ENCODE peak calls at places on chromosome 3, in seven cellular contexts. M is right lobe of liver, S is K562, N is body of pancreas, Y is left lung, P is psoas muscle, F is RWPE2. D is an unnamed sample. For H3K9me3, the result is how much of the 10 kb centered on the place peaks cover.

GRCh38 chr3:56260262-56260661 is 208.0 kb downstream of the ERC2 start:
- ATAC-seq in F (no peak), N (no peak), S (no peak), M (no peak), P (no peak), Y (no peak), D (no peak)

GRCh38 chr3:59894425-59895146 is 844.8 kb upstream of the CFAP20DC start:
- ATAC-seq in M (no peak), N (no peak), P (no peak), S (no peak), Y (no peak), F (no peak), D (no peak)

GRCh38 chr3:50639055-50639494 is 22.1 kb downstream of the MAPKAPK3 start:
- ATAC-seq in F (peak), P (peak), S (no peak), Y (peak), N (no peak), M (no peak), D (no peak)

GRCh38 chr3:195208183-195208582 is 62.8 kb downstream of the XXYLT1 start:
- ATAC-seq in F (no peak), S (no peak), M (no peak), N (no peak), P (no peak), Y (no peak), D (no peak)

GRCh38 chr3:122299222-122299621 is 25.8 kb upstream of the CSTA start:
- ATAC-seq in F (no peak), N (no peak), Y (no peak), P (no peak), S (no peak), M (no peak), D (no peak)

GRCh38 chr3:185341616-185342457 is 21.1 kb upstream of the MAP3K13 start:
- ATAC-seq in P (no peak), M (no peak), Y (peak), N (no peak), F (peak), S (peak), D (no peak)

GRCh38 chr3:66019896-66020295 is 18.8 kb downstream of the MAGI1 start:
- ATAC-seq in S (no peak), M (no peak), P (no peak), F (no peak), N (peak), Y (no peak), D (no peak)

GRCh38 chr3:168977696-168978374 is 685.7 kb downstream of the MECOM start:
- ATAC-seq in M (no peak), Y (peak), S (no peak), N (no peak), F (no peak), P (no peak), D (peak)

GRCh38 chr3:53084310-53085001 is 38.6 kb upstream of the SFMBT1 start:
- ATAC-seq in P (peak), M (peak), F (peak), N (peak), S (peak), Y (no peak), D (no peak)

GRCh38 chr3:177106184-177106583 is 91.1 kb downstream of the TBL1XR1 start:
- ATAC-seq in Y (peak), N (no peak), F (no peak), M (no peak), S (no peak), P (no peak), D (no peak)

GRCh38 chr3:104273046-104273649 is 1093.6 kb upstream of the ALCAM start:
- ATAC-seq in M (peak), Y (peak), P (no peak), S (no peak), N (no peak), F (no peak), D (no peak)

GRCh38 chr3:151925419-151925818 is 52.0 kb downstream of the SUCNR1 start:
- ATAC-seq in S (peak), N (no peak), P (no peak), F (no peak), Y (no peak), M (no peak), D (no peak)

GRCh38 chr3:130950124-130950523 is 56.2 kb downstream of the ATP2C1 start:
- ATAC-seq in Y (no peak), N (no peak), M (no peak), F (no peak), S (no peak), P (no peak), D (no peak)

GRCh38 chr3:62186967-62187366 is 186.4 kb downstream of the FEZF2 start:
- ATAC-seq in S (peak), M (peak), P (peak), Y (peak), F (peak), N (no peak), D (peak)
- TF ChIP-seq CTCF in S (peak), M (peak), P (peak), Y (peak), F (peak), N (no peak), D (peak)

GRCh38 chr3:128850544-128850943 is 28.9 kb upstream of the ACAD9 start:
- ATAC-seq in F (no peak), N (no peak), Y (no peak), S (no peak), P (no peak), M (no peak), D (no peak)

GRCh38 chr3:128854382-128854939 is 25.0 kb upstream of the ACAD9 start:
- ATAC-seq in N (no peak), Y (peak), P (no peak), M (no peak), S (no peak), F (no peak), D (no peak)

GRCh38 chr3:128851601-128852000 is 27.8 kb upstream of the ACAD9 start:
- ATAC-seq in F (no peak), S (no peak), N (no peak), P (no peak), M (no peak), Y (no peak), D (no peak)

GRCh38 chr3:128855574-128855973 is 23.8 kb upstream of the ACAD9 start:
- ATAC-seq in N (no peak), S (no peak), P (peak), M (no peak), Y (no peak), F (no peak), D (no peak)

GRCh38 chr3:128853826-128854225 is 25.6 kb upstream of the ACAD9 start:
- ATAC-seq in F (no peak), Y (no peak), P (no peak), M (no peak), N (no peak), S (no peak), D (no peak)
- H3K9me3 ChIP-seq in F (under half), Y (under half), P (under half), M (under half), N (under half), S (under half), D (under half)

DNA sequence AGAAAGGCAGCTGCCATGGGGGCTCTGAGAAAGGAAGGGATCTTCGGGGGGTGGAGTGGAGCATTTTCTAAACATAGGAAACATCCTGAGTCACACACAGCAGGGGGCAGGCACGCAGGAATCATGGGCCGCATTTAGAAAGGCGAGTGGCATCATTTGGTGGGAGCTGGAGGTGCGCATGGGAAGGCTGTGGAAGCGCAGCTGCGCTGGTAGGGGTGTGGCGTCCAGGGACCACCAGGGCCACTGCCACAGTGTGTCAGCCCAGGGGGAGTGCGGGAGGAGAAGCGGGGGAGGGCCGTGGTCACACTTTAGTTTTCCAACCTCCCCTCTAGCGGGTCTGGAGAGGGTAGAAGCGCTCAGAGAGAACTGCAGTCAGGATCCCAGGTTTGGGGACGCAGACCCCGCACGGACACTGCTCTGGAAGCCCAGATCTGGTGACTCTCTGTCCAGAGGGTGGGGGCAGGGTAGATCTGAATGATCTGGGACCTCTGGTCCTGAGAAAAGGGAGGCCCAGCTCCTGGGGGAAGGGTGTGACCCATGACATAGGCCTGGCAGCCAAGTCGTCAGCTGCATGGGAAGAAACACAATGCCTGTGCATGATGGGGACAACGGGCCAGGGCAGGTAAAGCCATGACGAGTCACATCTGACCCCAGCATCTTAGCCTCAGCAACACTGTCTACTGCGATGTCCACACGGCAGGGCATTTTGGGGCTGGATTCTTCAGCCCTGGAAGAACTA is 88.0 kb upstream of the IQSEC1 start:
- ATAC-seq in S (peak), F (peak), Y (no peak), N (no peak), M (no peak), P (no peak), D (no peak)
- TF ChIP-seq CTCF in S (no peak), F (no peak), Y (no peak), N (no peak), M (no peak), P (no peak), D (no peak)

DNA sequence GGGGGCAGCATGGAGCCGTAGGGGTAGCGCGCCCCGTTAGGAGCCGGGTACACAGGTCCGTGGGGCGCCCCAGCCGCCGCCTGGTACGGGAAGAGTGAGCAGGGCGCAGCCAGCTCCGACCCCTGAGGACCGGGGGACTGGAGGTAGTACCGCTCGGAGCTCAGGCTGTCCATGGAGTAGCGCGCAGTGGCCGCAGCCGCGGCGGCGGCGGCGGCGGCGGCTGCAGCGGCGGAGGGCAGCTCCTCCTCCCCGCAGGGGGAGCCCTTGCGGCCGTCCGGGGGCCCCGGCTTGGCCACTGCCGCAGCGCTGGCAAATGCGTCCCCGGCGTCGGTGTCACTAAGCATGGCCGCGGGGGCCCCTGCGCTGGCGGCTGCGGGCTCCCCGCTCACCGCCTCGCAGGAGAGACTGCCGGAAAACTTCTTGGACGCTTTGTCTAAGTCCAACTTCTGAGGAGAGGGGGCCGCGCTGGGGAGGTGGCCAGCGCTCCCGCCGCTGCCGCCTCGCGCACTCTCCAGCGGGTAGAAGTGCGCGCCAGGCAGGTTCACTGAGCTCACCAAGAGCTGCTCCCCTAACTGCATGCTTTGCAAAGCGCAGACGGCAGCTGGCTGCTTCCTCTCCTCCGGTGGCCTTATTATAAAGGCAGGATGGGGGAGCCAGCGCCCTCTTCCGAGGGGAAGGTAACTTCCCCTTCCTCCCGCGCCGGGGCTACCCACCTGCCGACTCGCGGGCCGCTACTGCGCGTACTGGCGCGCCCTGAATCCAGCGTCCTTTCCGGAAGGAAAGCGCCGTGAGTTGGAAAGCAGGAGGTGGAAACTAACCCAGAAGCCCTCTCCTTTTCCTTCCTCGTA is at the start of gene EOMES:
- ATAC-seq in N (peak), M (peak), P (peak), F (peak), S (peak), Y (peak), D (peak)
- H3K9me3 ChIP-seq in N (under half), M (under half), P (under half), F (under half), S (under half), Y (under half), D (under half)

DNA sequence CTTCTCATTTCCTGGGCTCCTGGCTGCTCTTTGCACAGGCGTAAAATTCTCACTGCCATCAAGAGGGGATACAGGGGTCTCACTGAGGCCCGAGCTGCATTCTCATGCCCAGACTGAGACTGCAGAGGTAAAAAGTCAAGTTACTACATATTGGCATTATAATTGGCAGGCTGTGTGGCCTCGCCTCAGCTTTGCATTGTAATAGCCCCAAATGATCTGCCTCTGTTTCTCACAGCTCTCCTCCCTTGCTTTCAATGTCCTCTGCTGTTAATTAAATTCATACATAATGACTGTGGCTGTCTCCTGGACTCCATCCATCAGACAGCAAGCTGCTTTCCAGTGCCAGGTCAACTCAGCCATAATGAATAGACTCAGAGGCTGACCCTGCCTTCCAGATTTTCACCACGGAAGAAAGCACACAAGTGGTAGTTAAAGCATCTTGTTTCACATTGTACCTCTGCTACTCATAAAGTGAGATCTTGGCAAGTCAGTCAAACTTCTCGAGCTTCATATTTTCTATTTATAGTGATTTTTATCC is 7.6 kb upstream of the RTP4 start:
- ATAC-seq in F (no peak), M (no peak), N (no peak), S (no peak), P (no peak), Y (no peak), D (no peak)
- TF ChIP-seq CTCF in F (no peak), M (no peak), N (no peak), S (no peak), P (no peak), Y (no peak), D (no peak)

GRCh38 chr3:129919357-129919756 is 25.8 kb upstream of the TMCC1 start:
- ATAC-seq in P (no peak), F (no peak), N (no peak), S (no peak), Y (no peak), M (no peak), D (no peak)
- H3K9me3 ChIP-seq in P (under half), F (under half), N (under half), S (under half), Y (under half), M (under half), D (under half)

GRCh38 chr3:8152826-8153418 is 348.7 kb upstream of the LMCD1 start:
- ATAC-seq in S (no peak), F (no peak), Y (no peak), M (no peak), P (no peak), N (no peak), D (no peak)
- TF ChIP-seq CTCF in S (no peak), F (no peak), Y (no peak), M (no peak), P (no peak), N (no peak), D (no peak)

GRCh38 chr3:1954632-1955031 is 144.0 kb upstream of the CNTN4 start:
- ATAC-seq in N (no peak), M (no peak), S (no peak), Y (no peak), F (no peak), P (no peak), D (no peak)

GRCh38 chr3:1955750-1956149 is 142.9 kb upstream of the CNTN4 start:
- ATAC-seq in F (no peak), P (no peak), M (no peak), N (no peak), Y (no peak), S (no peak), D (no peak)

GRCh38 chr3:1953519-1953918 is 145.1 kb upstream of the CNTN4 start:
- ATAC-seq in S (no peak), Y (no peak), P (no peak), M (no peak), N (no peak), F (no peak), D (no peak)

GRCh38 chr3:1960506-1960905 is 138.2 kb upstream of the CNTN4 start:
- ATAC-seq in M (no peak), Y (no peak), N (no peak), F (no peak), S (no peak), P (no peak), D (no peak)

DNA sequence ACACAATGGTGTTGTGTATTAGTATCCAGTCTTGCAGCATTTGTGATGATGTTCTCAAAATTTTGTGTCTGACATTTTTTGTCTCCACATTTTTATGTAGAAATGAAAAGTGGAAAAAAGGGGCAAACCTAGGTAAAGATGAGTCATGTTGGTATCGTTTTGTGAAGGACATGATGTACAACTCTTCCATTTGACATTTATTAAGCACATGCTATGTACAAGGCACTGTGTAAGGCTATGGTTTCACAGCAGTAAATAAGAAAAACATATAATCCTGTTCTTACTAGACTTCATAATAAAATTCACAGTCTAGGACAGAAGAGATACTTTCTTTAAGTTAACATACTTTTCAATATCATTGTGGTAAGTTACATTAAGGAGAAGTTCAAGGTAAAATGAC is 143.5 kb upstream of the CNTN4 start:
- ATAC-seq in N (no peak), F (no peak), S (no peak), Y (no peak), P (no peak), M (no peak), D (no peak)
- H3K9me3 ChIP-seq in N (under half), F (under half), S (under half), Y (under half), P (under half), M (under half), D (under half)